ENCODE peak calls at places on chromosomes 11 and 22, in four cellular contexts. I, Z, B and N are unnamed samples.

GRCh38 chr22:24812950-24813349 is 6.9 kb downstream of the SGSM1 start:
- DNase-seq in I (no peak), Z (no peak), B (no peak), N (no peak)

GRCh38 chr11:46491661-46492331 is 100.2 kb upstream of the CHRM4 start:
- DNase-seq in I (no peak), Z (no peak), B (no peak), N (peak; percentile 16)

GRCh38 chr11:3631331-3631730 is 10.5 kb downstream of the ART5 start:
- DNase-seq in I (no peak), Z (no peak), B (no peak), N (no peak)

GRCh38 chr11:63762662-63763505 is 5.7 kb downstream of the ZFTA start:
- DNase-seq in I (peak; percentile 52), Z (peak; percentile 9), B (no peak), N (peak; percentile 83)

GRCh38 chr22:45226681-45227186 is 14.0 kb downstream of the KIAA0930 start:
- DNase-seq in I (no peak), Z (no peak), B (no peak), N (no peak)

GRCh38 chr11:71084306-71085012 is 167.9 kb downstream of the SHANK2 start:
- DNase-seq in I (no peak), Z (no peak), B (no peak), N (no peak)

GRCh38 chr22:40605676-40606250 is 30.8 kb downstream of the MRTFA start:
- DNase-seq in I (no peak), Z (no peak), B (no peak), N (peak; percentile 72)

GRCh38 chr11:47485112-47485511 is 36.2 kb upstream of the RAPSN start:
- DNase-seq in I (no peak), Z (no peak), B (no peak), N (no peak)

GRCh38 chr11:124473476-124473875 is 28.0 kb upstream of the OR8B8 start:
- DNase-seq in I (no peak), Z (no peak), B (no peak), N (no peak)

GRCh38 chr11:26985941-26986340 is 8.0 kb upstream of the FIBIN start:
- DNase-seq in I (no peak), Z (no peak), B (no peak), N (no peak)

GRCh38 chr11:102453286-102453797 is 777 bp upstream of the TMEM123 start:
- DNase-seq in I (no peak), Z (no peak), B (no peak), N (no peak)

GRCh38 chr22:17486313-17486712 is 77.0 kb upstream of the SLC25A18 start:
- DNase-seq in I (peak; percentile 34), Z (no peak), B (no peak), N (no peak)